ENCODE peak calls at places on chromosomes 4 and X, in eight cellular contexts. One of them, this sample, is unnamed.

GRCh38 chr4:151564321-151564720 is 155.3 kb downstream of the FHIP1A start:
- DNase-seq in CD4-positive, alpha-beta memory T cell: no peak
- DNase-seq in transverse colon: peak
- DNase-seq in MM.1S: no peak
- DNase-seq in ovary: no peak
- DNase-seq in fibroblast of lung: no peak
- DNase-seq in CD8-positive, alpha-beta T cell: no peak
- DNase-seq in Peyer's patch: no peak
- DNase-seq in this sample: no peak

GRCh38 chrX:32745323-32745722 is 466.0 kb downstream of the DMD start:
- DNase-seq in CD4-positive, alpha-beta memory T cell: no peak
- DNase-seq in transverse colon: no peak
- DNase-seq in MM.1S: no peak
- DNase-seq in ovary: no peak
- DNase-seq in fibroblast of lung: no peak
- DNase-seq in CD8-positive, alpha-beta T cell: no peak
- DNase-seq in Peyer's patch: no peak
- DNase-seq in this sample: no peak

GRCh38 chr4:47830263-47831025 is 7.4 kb downstream of the CORIN start:
- DNase-seq in CD4-positive, alpha-beta memory T cell: no peak
- DNase-seq in transverse colon: no peak
- DNase-seq in MM.1S: no peak
- DNase-seq in ovary: no peak
- DNase-seq in fibroblast of lung: no peak
- DNase-seq in CD8-positive, alpha-beta T cell: no peak
- DNase-seq in Peyer's patch: no peak
- DNase-seq in this sample: no peak

GRCh38 chr4:39613093-39613656 is 25.5 kb downstream of the SMIM14 start:
- DNase-seq in CD4-positive, alpha-beta memory T cell: no peak
- DNase-seq in transverse colon: no peak
- DNase-seq in MM.1S: no peak
- DNase-seq in ovary: no peak
- DNase-seq in fibroblast of lung: peak
- DNase-seq in CD8-positive, alpha-beta T cell: no peak
- DNase-seq in Peyer's patch: no peak
- DNase-seq in this sample: no peak

GRCh38 chr4:17038510-17039176 is 140.2 kb upstream of the LDB2 start:
- DNase-seq in CD4-positive, alpha-beta memory T cell: no peak
- DNase-seq in transverse colon: no peak
- DNase-seq in MM.1S: no peak
- DNase-seq in ovary: no peak
- DNase-seq in fibroblast of lung: no peak
- DNase-seq in CD8-positive, alpha-beta T cell: no peak
- DNase-seq in Peyer's patch: no peak
- DNase-seq in this sample: no peak

GRCh38 chr4:165115301-165115700 is 2.6 kb upstream of the TMEM192 start:
- DNase-seq in CD4-positive, alpha-beta memory T cell: no peak
- DNase-seq in transverse colon: no peak
- DNase-seq in MM.1S: no peak
- DNase-seq in ovary: no peak
- DNase-seq in fibroblast of lung: no peak
- DNase-seq in CD8-positive, alpha-beta T cell: no peak
- DNase-seq in Peyer's patch: no peak
- DNase-seq in this sample: no peak

GRCh38 chr4:110480031-110480549 is 4.1 kb downstream of the ENPEP start:
- DNase-seq in CD4-positive, alpha-beta memory T cell: no peak
- DNase-seq in transverse colon: no peak
- DNase-seq in MM.1S: no peak
- DNase-seq in ovary: no peak
- DNase-seq in fibroblast of lung: peak
- DNase-seq in CD8-positive, alpha-beta T cell: no peak
- DNase-seq in Peyer's patch: no peak
- DNase-seq in this sample: no peak

GRCh38 chrX:24862343-24862742 is 153.4 kb downstream of the ARX start:
- DNase-seq in CD4-positive, alpha-beta memory T cell: no peak
- DNase-seq in transverse colon: no peak
- DNase-seq in MM.1S: no peak
- DNase-seq in ovary: no peak
- DNase-seq in fibroblast of lung: peak
- DNase-seq in CD8-positive, alpha-beta T cell: no peak
- DNase-seq in Peyer's patch: no peak
- DNase-seq in this sample: no peak

GRCh38 chrX:102976290-102976689 is 39.2 kb downstream of the RAB40AL start:
- DNase-seq in CD4-positive, alpha-beta memory T cell: no peak
- DNase-seq in transverse colon: no peak
- DNase-seq in MM.1S: no peak
- DNase-seq in ovary: no peak
- DNase-seq in fibroblast of lung: peak
- DNase-seq in CD8-positive, alpha-beta T cell: no peak
- DNase-seq in Peyer's patch: no peak
- DNase-seq in this sample: no peak

GRCh38 chr4:138741778-138742377 is 273.7 kb upstream of the NOCT start:
- DNase-seq in CD4-positive, alpha-beta memory T cell: no peak
- DNase-seq in transverse colon: no peak
- DNase-seq in MM.1S: no peak
- DNase-seq in ovary: no peak
- DNase-seq in fibroblast of lung: no peak
- DNase-seq in CD8-positive, alpha-beta T cell: no peak
- DNase-seq in Peyer's patch: no peak
- DNase-seq in this sample: no peak

GRCh38 chrX:132119283-132119682 is 8.5 kb downstream of the FRMD7 start:
- DNase-seq in CD4-positive, alpha-beta memory T cell: no peak
- DNase-seq in transverse colon: no peak
- DNase-seq in MM.1S: no peak
- DNase-seq in ovary: no peak
- DNase-seq in fibroblast of lung: no peak
- DNase-seq in CD8-positive, alpha-beta T cell: no peak
- DNase-seq in Peyer's patch: no peak
- DNase-seq in this sample: no peak

GRCh38 chr4:65839288-65839919 is 169.1 kb upstream of the EPHA5 start:
- DNase-seq in CD4-positive, alpha-beta memory T cell: no peak
- DNase-seq in transverse colon: no peak
- DNase-seq in MM.1S: no peak
- DNase-seq in ovary: no peak
- DNase-seq in fibroblast of lung: no peak
- DNase-seq in CD8-positive, alpha-beta T cell: no peak
- DNase-seq in Peyer's patch: no peak
- DNase-seq in this sample: no peak

GRCh38 chr4:48483777-48484493 is 792 bp downstream of the SLC10A4 start:
- DNase-seq in CD4-positive, alpha-beta memory T cell: no peak
- DNase-seq in transverse colon: no peak
- DNase-seq in MM.1S: no peak
- DNase-seq in ovary: no peak
- DNase-seq in fibroblast of lung: no peak
- DNase-seq in CD8-positive, alpha-beta T cell: no peak
- DNase-seq in Peyer's patch: no peak
- DNase-seq in this sample: no peak

GRCh38 chr4:158817562-158818370 is 48.9 kb downstream of the FNIP2 start:
- DNase-seq in CD4-positive, alpha-beta memory T cell: no peak
- DNase-seq in transverse colon: no peak
- DNase-seq in MM.1S: no peak
- DNase-seq in ovary: no peak
- DNase-seq in fibroblast of lung: peak
- DNase-seq in CD8-positive, alpha-beta T cell: no peak
- DNase-seq in Peyer's patch: no peak
- DNase-seq in this sample: no peak

GRCh38 chr4:68406479-68406859 is 40.8 kb upstream of the TMPRSS11E start:
- DNase-seq in CD4-positive, alpha-beta memory T cell: no peak
- DNase-seq in transverse colon: no peak
- DNase-seq in MM.1S: no peak
- DNase-seq in ovary: no peak
- DNase-seq in fibroblast of lung: no peak
- DNase-seq in CD8-positive, alpha-beta T cell: no peak
- DNase-seq in Peyer's patch: no peak
- DNase-seq in this sample: no peak

GRCh38 chr4:68407868-68408190 is 39.4 kb upstream of the TMPRSS11E start:
- DNase-seq in CD4-positive, alpha-beta memory T cell: no peak
- DNase-seq in transverse colon: no peak
- DNase-seq in MM.1S: no peak
- DNase-seq in ovary: no peak
- DNase-seq in fibroblast of lung: no peak
- DNase-seq in CD8-positive, alpha-beta T cell: no peak
- DNase-seq in Peyer's patch: no peak
- DNase-seq in this sample: no peak

GRCh38 chr4:68410149-68410548 is 37.1 kb upstream of the TMPRSS11E start:
- DNase-seq in CD4-positive, alpha-beta memory T cell: no peak
- DNase-seq in transverse colon: no peak
- DNase-seq in MM.1S: no peak
- DNase-seq in ovary: no peak
- DNase-seq in fibroblast of lung: no peak
- DNase-seq in CD8-positive, alpha-beta T cell: no peak
- DNase-seq in Peyer's patch: no peak
- DNase-seq in this sample: no peak

GRCh38 chr4:68404153-68404552 is 43.1 kb upstream of the TMPRSS11E start:
- DNase-seq in CD4-positive, alpha-beta memory T cell: no peak
- DNase-seq in transverse colon: no peak
- DNase-seq in MM.1S: no peak
- DNase-seq in ovary: no peak
- DNase-seq in fibroblast of lung: no peak
- DNase-seq in CD8-positive, alpha-beta T cell: no peak
- DNase-seq in Peyer's patch: no peak
- DNase-seq in this sample: no peak
- H3K27ac ChIP-seq in CD4-positive, alpha-beta memory T cell: no peak
- H3K27ac ChIP-seq in transverse colon: no peak
- H3K27ac ChIP-seq in MM.1S: no peak
- H3K27ac ChIP-seq in ovary: no peak
- H3K27ac ChIP-seq in fibroblast of lung: no peak
- H3K27ac ChIP-seq in CD8-positive, alpha-beta T cell: no peak
- H3K27ac ChIP-seq in Peyer's patch: no peak
- H3K27ac ChIP-seq in this sample: no peak

DNA sequence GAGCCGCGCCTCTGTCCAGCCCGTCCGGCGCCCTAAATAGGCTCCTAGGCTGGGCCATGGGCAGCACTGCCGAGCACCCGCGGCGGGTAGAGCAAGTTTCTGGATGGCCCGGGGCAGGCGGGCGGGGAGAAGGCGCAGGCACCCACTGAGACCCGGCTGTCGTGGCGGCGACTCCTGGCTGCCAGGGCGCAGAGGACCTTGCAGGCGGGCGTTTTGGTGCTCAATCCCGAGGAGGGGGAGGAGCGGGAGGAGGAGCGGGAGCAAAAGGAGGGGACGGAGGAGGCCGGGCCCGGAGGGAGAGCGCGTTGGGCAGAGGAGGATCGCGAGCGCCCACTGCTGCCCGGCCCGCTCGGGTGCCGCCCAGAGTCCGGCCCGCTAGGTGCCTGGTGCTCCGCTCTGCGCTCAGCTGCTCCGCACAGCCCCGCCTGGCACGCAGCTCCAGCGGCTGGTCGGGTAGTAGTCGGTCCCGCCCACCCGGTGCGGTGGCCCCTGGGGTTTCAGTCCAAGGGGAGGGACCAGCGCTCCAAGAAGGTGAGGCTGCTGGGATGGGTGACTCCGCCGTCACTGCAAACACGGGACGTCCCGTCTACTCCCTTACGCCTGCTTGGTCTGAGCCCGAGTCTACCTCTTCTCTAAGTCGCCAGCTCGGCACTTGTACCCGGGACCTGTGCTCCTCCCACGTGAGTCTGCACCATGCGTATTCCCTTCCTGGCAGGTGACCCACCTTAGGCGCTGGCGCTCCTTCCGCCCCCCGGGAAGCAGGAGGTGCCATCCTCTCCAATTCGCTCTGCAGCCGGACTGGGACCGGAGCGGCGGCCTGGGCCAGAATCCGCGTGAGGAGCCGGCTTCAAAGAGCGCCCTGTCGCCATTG is at the start of gene HS3ST1:
- DNase-seq in CD4-positive, alpha-beta memory T cell: no peak
- DNase-seq in transverse colon: peak
- DNase-seq in MM.1S: peak
- DNase-seq in ovary: peak
- DNase-seq in fibroblast of lung: peak
- DNase-seq in CD8-positive, alpha-beta T cell: no peak
- DNase-seq in Peyer's patch: peak
- DNase-seq in this sample: no peak
- H3K4me3 ChIP-seq in CD4-positive, alpha-beta memory T cell: no peak
- H3K4me3 ChIP-seq in transverse colon: peak
- H3K4me3 ChIP-seq in MM.1S: peak
- H3K4me3 ChIP-seq in ovary: peak
- H3K4me3 ChIP-seq in fibroblast of lung: peak
- H3K4me3 ChIP-seq in CD8-positive, alpha-beta T cell: peak
- H3K4me3 ChIP-seq in Peyer's patch: peak
- H3K4me3 ChIP-seq in this sample: peak

DNA sequence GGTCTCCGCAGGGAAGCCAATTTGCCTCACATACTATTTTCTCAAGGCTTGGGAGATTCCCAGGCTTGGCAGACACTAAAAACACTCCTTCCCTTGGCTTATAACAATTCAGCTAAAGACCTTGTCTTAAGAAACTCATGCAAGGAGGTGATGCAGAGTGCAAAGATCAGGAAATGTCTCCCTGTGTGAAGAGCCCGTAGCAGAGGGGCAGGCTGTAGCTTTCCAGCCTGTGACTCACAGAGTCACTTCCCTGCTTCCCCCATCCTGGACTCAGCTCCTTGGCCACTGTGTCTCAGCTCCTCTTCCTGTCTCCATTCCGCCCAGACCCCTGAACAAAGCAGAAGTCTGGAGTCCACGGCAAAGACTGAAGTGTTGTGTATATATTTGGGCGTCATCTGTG is 56.1 kb downstream of the KDR start:
- DNase-seq in CD4-positive, alpha-beta memory T cell: no peak
- DNase-seq in transverse colon: no peak
- DNase-seq in MM.1S: no peak
- DNase-seq in ovary: no peak
- DNase-seq in fibroblast of lung: peak
- DNase-seq in CD8-positive, alpha-beta T cell: no peak
- DNase-seq in Peyer's patch: no peak
- DNase-seq in this sample: no peak
- H3K27ac ChIP-seq in CD4-positive, alpha-beta memory T cell: no peak
- H3K27ac ChIP-seq in transverse colon: no peak
- H3K27ac ChIP-seq in MM.1S: no peak
- H3K27ac ChIP-seq in ovary: no peak
- H3K27ac ChIP-seq in fibroblast of lung: no peak
- H3K27ac ChIP-seq in CD8-positive, alpha-beta T cell: no peak
- H3K27ac ChIP-seq in Peyer's patch: no peak
- H3K27ac ChIP-seq in this sample: no peak

GRCh38 chrX:330726-331144 is 12.1 kb upstream of the GTPBP6 start:
- DNase-seq in CD4-positive, alpha-beta memory T cell: no peak
- DNase-seq in transverse colon: no peak
- DNase-seq in MM.1S: no peak
- DNase-seq in ovary: peak
- DNase-seq in fibroblast of lung: no peak
- DNase-seq in CD8-positive, alpha-beta T cell: no peak
- DNase-seq in Peyer's patch: no peak
- DNase-seq in this sample: no peak
- H3K4me3 ChIP-seq in CD4-positive, alpha-beta memory T cell: no peak
- H3K4me3 ChIP-seq in transverse colon: peak
- H3K4me3 ChIP-seq in MM.1S: no peak
- H3K4me3 ChIP-seq in ovary: no peak
- H3K4me3 ChIP-seq in fibroblast of lung: no peak
- H3K4me3 ChIP-seq in CD8-positive, alpha-beta T cell: peak
- H3K4me3 ChIP-seq in Peyer's patch: no peak
- H3K4me3 ChIP-seq in this sample: no peak

DNA sequence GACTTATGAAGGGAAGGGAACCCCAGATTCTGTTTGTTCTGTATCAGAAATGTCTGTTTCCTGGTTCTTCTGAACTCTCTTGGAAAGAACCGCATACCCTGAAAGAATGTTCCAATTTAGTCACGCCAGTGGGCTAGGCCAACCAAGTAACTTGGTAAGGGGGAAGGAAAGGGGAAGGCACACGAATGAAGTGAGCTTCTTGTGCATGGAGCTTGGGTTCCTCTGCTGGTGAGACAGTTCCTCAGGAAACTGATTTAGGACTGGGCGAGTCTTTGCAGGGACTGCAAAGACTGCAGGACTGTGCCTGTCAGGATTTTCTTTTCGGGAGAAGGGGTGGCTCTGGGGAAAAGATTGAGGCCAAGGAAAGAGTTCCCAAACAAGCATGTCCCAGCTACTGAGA is 35.6 kb downstream of the FRMPD3 start:
- DNase-seq in CD4-positive, alpha-beta memory T cell: no peak
- DNase-seq in transverse colon: no peak
- DNase-seq in MM.1S: no peak
- DNase-seq in ovary: no peak
- DNase-seq in fibroblast of lung: peak
- DNase-seq in CD8-positive, alpha-beta T cell: no peak
- DNase-seq in Peyer's patch: no peak
- DNase-seq in this sample: no peak
- H3K27ac ChIP-seq in CD4-positive, alpha-beta memory T cell: no peak
- H3K27ac ChIP-seq in transverse colon: no peak
- H3K27ac ChIP-seq in MM.1S: no peak
- H3K27ac ChIP-seq in ovary: peak
- H3K27ac ChIP-seq in fibroblast of lung: no peak
- H3K27ac ChIP-seq in CD8-positive, alpha-beta T cell: no peak
- H3K27ac ChIP-seq in Peyer's patch: no peak
- H3K27ac ChIP-seq in this sample: no peak

This sample was measured in CD8-positive, alpha-beta memory T cell.